ENCODE peak calls at places on chromosomes 5 and 9, in five cellular contexts. W, C, Z, J and H are unnamed samples.

GRCh38 chr9:91066856-91067255 is 265.2 kb downstream of the SYK start:
- DNase-seq in W (no peak), C (no peak), Z (no peak), J (no peak), H (no peak)

GRCh38 chr5:159033351-159033657 is 66.4 kb downstream of the EBF1 start:
- DNase-seq in W (no peak), C (no peak), Z (no peak), J (no peak), H (no peak)

GRCh38 chr5:38524006-38524405 is 32.4 kb downstream of the LIFR start:
- DNase-seq in W (no peak), C (no peak), Z (no peak), J (no peak), H (no peak)

GRCh38 chr5:32055891-32056866 is 117.9 kb downstream of the GOLPH3 start:
- DNase-seq in W (no peak), C (no peak), Z (no peak), J (no peak), H (no peak)

GRCh38 chr9:124869986-124870560 is 8.1 kb downstream of the ARPC5L start:
- DNase-seq in W (no peak), C (peak), Z (peak), J (no peak), H (no peak)

GRCh38 chr5:133777951-133778350 is 165.6 kb upstream of the FSTL4 start:
- DNase-seq in W (peak), C (no peak), Z (no peak), J (no peak), H (no peak)

GRCh38 chr9:14670718-14671117 is 22.5 kb downstream of the ZDHHC21 start:
- DNase-seq in W (no peak), C (no peak), Z (no peak), J (no peak), H (no peak)

GRCh38 chr9:124632077-124632621 is 125.0 kb upstream of the NR5A1 start:
- DNase-seq in W (no peak), C (no peak), Z (no peak), J (no peak), H (no peak)

GRCh38 chr5:139470821-139471300 is at the start of gene SMIM33:
- DNase-seq in W (no peak), C (no peak), Z (no peak), J (no peak), H (no peak)

GRCh38 chr9:3321186-3321585 is 204.6 kb downstream of the RFX3 start:
- DNase-seq in W (no peak), C (no peak), Z (no peak), J (no peak), H (no peak)

GRCh38 chr9:7520396-7520795 is 279.2 kb downstream of the DMAC1 start:
- DNase-seq in W (no peak), C (no peak), Z (no peak), J (peak), H (no peak)

GRCh38 chr5:107012371-107012770 is 658.4 kb downstream of the EFNA5 start:
- DNase-seq in W (no peak), C (no peak), Z (no peak), J (no peak), H (no peak)